ENCODE peak calls at places on chromosome 11, in ten cellular contexts. V, F, S, I, R, T, Y, Z, P and G are unnamed samples.

GRCh38 chr11:105148241-105148640 is 8.7 kb upstream of the CARD18 start:
- DNase-seq in V (no peak), F (no peak), S (no peak), T (no peak), R (no peak), I (no peak), P (no peak), Y (no peak), Z (no peak), G (no peak)

GRCh38 chr11:19187101-19187500 is 14.7 kb downstream of the CSRP3 start:
- DNase-seq in S (no peak), F (no peak), V (no peak), I (no peak), T (no peak), P (no peak), R (peak; percentile 22), Y (no peak), Z (peak; percentile 3), G (no peak)

GRCh38 chr11:61328351-61328750 is 4.6 kb downstream of the DDB1 start:
- DNase-seq in R (no peak), S (no peak), Z (no peak), P (no peak), Y (no peak), F (no peak), I (no peak), V (no peak), T (no peak), G (no peak)

GRCh38 chr11:44994753-44995152 is 44.1 kb upstream of the TP53I11 start:
- DNase-seq in T (no peak), Y (no peak), R (no peak), F (no peak), I (no peak), S (no peak), V (no peak), P (peak; percentile 46), Z (no peak), G (no peak)

GRCh38 chr11:123061403-123062157 is at the start of gene HSPA8:
- DNase-seq in Y (peak; percentile 61), P (peak; percentile 86), I (peak; percentile 64), F (peak; percentile 27), S (peak; percentile 68), V (peak; percentile 76), Z (peak; percentile 11), R (peak; percentile 74), T (peak; percentile 64), G (peak; percentile 22)

GRCh38 chr11:118046964-118047700 is 29.7 kb upstream of the TMPRSS4 start:
- DNase-seq in Z (no peak), P (no peak), S (no peak), I (no peak), T (no peak), F (no peak), V (no peak), Y (no peak), R (no peak), G (no peak)

GRCh38 chr11:84628871-84629625 is 998.1 kb downstream of the DLG2 start:
- DNase-seq in F (no peak), R (no peak), I (no peak), V (no peak), Z (no peak), S (no peak), T (no peak), Y (no peak), P (no peak), G (no peak)

GRCh38 chr11:73193251-73194033 is 24.6 kb upstream of the P2RY2 start:
- DNase-seq in S (no peak), F (no peak), R (no peak), I (no peak), T (no peak), Z (no peak), Y (no peak), V (no peak), P (no peak), G (no peak)

GRCh38 chr11:130414107-130415088 is 14.0 kb downstream of the ADAMTS8 start:
- DNase-seq in S (no peak), V (no peak), Z (no peak), T (no peak), Y (peak; percentile 75), I (no peak), R (no peak), P (no peak), F (no peak), G (no peak)

GRCh38 chr11:81744336-81745116 is 989.1 kb downstream of the FAM181B start:
- DNase-seq in S (no peak), R (no peak), T (no peak), I (no peak), Z (no peak), P (no peak), V (no peak), F (no peak), Y (no peak), G (no peak)

GRCh38 chr11:125110996-125111340 is 458 bp downstream of the TMEM218 start:
- DNase-seq in Y (peak; percentile 19), F (no peak), Z (no peak), T (no peak), R (no peak), I (no peak), V (no peak), P (no peak), S (no peak), G (no peak)

GRCh38 chr11:46541593-46542371 is 52.0 kb downstream of the AMBRA1 start:
- DNase-seq in Y (no peak), P (no peak), F (no peak), Z (no peak), V (no peak), R (no peak), S (peak; percentile 27), I (no peak), T (peak; percentile 31), G (no peak)

GRCh38 chr11:46543564-46543963 is 50.3 kb downstream of the AMBRA1 start:
- DNase-seq in F (no peak), P (no peak), V (no peak), Y (no peak), S (no peak), Z (no peak), R (no peak), T (no peak), I (no peak), G (no peak)

GRCh38 chr11:46551261-46551660 is 42.6 kb downstream of the AMBRA1 start:
- DNase-seq in Z (no peak), R (no peak), S (no peak), I (no peak), Y (no peak), V (no peak), P (no peak), F (no peak), T (no peak), G (no peak)

GRCh38 chr11:46547579-46547978 is 46.2 kb downstream of the AMBRA1 start:
- DNase-seq in V (no peak), S (no peak), I (no peak), Z (no peak), P (no peak), R (no peak), F (no peak), Y (no peak), T (no peak), G (no peak)
- TF ChIP-seq CTCF in V (no peak), S (no peak), I (no peak), Z (no peak), P (no peak), R (no peak), F (no peak), Y (no peak), T (no peak), G (no peak)

DNA sequence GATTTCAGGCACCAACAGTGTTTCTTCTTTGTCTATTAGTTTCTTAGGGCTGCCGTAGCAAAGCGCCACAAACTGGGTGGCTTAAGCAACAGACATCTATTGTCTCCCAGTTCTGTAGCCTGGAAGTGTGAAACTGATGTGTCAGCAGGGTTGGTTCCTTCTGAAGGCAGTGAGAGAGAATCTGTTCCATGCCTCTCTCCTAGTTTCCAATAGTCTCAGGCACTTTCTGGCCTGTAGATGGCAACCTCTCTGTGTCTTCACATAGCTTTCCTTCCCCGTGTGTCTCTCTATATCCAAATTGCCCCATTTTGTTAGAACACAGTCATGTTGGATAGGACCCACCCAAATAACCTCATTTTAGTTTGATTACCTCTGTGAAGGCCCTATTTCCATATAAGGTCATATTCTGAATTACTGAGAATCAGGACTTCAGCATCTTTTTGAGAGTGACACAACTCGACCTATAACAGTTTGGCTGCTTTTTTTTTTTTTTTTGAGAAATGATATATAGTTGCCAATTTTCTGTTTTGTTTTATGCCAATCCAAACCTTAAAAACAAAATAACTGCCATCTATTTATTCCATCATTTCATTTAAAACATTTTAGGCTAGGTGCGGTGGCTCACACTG is 108.2 kb downstream of the SLC36A4 start:
- DNase-seq in V (no peak), Z (peak; percentile 24), P (no peak), I (no peak), S (no peak), T (no peak), R (peak; percentile 80), Y (no peak), F (no peak), G (peak; percentile 19)
- TF ChIP-seq CTCF in V (no peak), Z (peak; percentile 73), P (peak; percentile 62), I (no peak), S (peak; percentile 30), T (peak; percentile 53), R (peak; percentile 79), Y (peak; percentile 30), F (peak; percentile 20), G (no peak)

DNA sequence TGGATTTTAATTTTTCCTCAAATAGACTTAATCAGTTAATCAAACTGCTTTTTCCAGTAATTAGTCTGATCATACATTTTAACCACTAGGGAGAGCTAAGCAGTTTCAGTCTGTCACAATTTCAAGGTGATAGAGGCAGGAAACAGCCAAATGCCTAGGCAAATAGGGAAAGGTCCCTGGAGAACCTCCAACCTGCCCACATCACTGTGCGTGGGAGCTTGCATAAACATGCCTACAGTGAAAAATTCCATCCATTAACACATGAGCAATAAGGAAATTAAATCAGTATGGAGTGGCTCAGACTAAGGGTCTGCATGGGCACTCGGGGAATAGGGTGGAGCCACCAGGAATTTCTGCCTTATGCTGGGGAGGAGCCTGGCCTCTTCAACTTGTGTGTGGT is 74.6 kb downstream of the AASDHPPT start:
- DNase-seq in I (no peak), Y (no peak), Z (no peak), T (no peak), R (peak; percentile 57), P (no peak), F (peak; percentile 34), S (no peak), V (no peak), G (no peak)
- TF ChIP-seq CTCF in I (no peak), Y (no peak), Z (peak; percentile 27), T (no peak), R (peak; percentile 17), P (peak; percentile 35), F (peak; percentile 35), S (no peak), V (no peak), G (no peak)

DNA sequence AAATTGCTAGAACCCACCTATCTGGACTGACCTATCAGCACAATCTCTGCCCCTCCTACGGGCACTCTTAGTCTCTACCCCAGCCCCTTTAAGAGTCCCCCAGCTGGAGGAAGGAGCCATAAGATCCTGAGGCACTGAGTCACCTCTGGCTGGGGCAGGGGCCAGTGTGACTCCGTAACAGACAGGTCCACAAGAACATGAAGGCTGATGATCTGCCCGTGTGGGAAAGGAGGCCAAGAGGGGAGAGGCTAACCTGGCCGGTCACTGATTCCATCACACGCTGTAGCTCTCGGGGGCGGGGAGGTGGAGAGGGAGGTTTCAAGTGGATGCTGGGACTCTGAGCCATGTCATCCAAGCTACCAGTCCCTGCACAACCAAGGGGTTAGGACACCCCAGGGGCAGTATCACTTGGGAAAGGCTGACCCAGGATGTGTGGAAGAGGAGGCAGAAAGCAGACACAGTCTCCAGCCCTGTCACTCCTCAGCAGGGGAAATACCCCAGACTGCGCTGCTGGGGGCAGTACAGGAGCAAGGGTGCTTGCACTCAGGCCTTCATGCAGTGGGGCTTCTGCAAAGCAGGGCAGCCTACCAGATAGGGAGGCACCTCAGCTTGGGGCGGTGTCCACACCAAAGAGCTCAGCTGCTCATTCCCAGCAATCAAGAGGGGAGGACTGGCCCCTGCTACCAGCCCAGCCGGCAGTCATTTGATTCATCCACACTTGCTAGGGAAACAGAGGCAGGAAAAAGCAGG is 22.3 kb downstream of the ARHGAP1 start:
- DNase-seq in F (no peak), T (no peak), Z (no peak), V (no peak), Y (no peak), I (no peak), S (no peak), R (no peak), P (no peak), G (no peak)
- TF ChIP-seq CTCF in F (no peak), T (no peak), Z (no peak), V (no peak), Y (no peak), I (no peak), S (no peak), R (no peak), P (no peak), G (no peak)